ENCODE peak calls at places on chromosomes 11 and 22, in seven cellular contexts. R is epithelial cell of esophagus, F is brain microvascular endothelial cell, T is stomach, M is psoas muscle, Y is GM06990, W is breast epithelium. S is an unnamed sample.

GRCh38 chr22:46661221-46661851 is 41.1 kb downstream of the GRAMD4 start:
- DNase-seq in R (peak), F (peak), T (no peak), M (no peak), Y (no peak), W (no peak), S (peak)

GRCh38 chr11:17076517-17077239 is 789 bp downstream of the RPS13 start:
- DNase-seq in R (peak), F (no peak), T (no peak), M (no peak), Y (no peak), W (no peak), S (no peak)

GRCh38 chr11:75471134-75471943 is 38.3 kb upstream of the KLHL35 start:
- DNase-seq in R (no peak), F (no peak), T (no peak), M (no peak), Y (no peak), W (no peak), S (no peak)

GRCh38 chr22:23204541-23205157 is 24.3 kb downstream of the BCR start:
- DNase-seq in R (no peak), F (no peak), T (peak), M (peak), Y (no peak), W (no peak), S (no peak)

GRCh38 chr11:446886-447285 is 3.2 kb upstream of the PTDSS2 start:
- DNase-seq in R (peak), F (no peak), T (no peak), M (no peak), Y (peak), W (no peak), S (no peak)

GRCh38 chr11:114796954-114797721 is 118.8 kb downstream of the NXPE2 start:
- DNase-seq in R (no peak), F (no peak), T (no peak), M (peak), Y (no peak), W (no peak), S (no peak)

GRCh38 chr11:61730222-61730994 is 22.0 kb upstream of the MYRF start:
- DNase-seq in R (peak), F (no peak), T (no peak), M (no peak), Y (no peak), W (no peak), S (no peak)

GRCh38 chr22:33850724-33851123 is 69.6 kb downstream of the LARGE1 start:
- DNase-seq in R (no peak), F (no peak), T (no peak), M (no peak), Y (no peak), W (no peak), S (no peak)

GRCh38 chr11:1515082-1516060 is 28.8 kb upstream of the MOB2 start:
- DNase-seq in R (peak), F (peak), T (peak), M (peak), Y (peak), W (peak), S (no peak)

GRCh38 chr11:62539238-62539925 is 7.2 kb downstream of the AHNAK start:
- DNase-seq in R (peak), F (peak), T (peak), M (peak), Y (no peak), W (no peak), S (no peak)

GRCh38 chr22:46652081-46652929 is 32.1 kb downstream of the GRAMD4 start:
- DNase-seq in R (no peak), F (peak), T (no peak), M (no peak), Y (no peak), W (no peak), S (no peak)

GRCh38 chr11:70073188-70073817 is 4.8 kb upstream of the ANO1 start:
- DNase-seq in R (no peak), F (no peak), T (no peak), M (no peak), Y (no peak), W (no peak), S (no peak)

GRCh38 chr22:24434472-24435322 is 7.3 kb downstream of the ADORA2A start:
- DNase-seq in R (no peak), F (peak), T (peak), M (no peak), Y (peak), W (no peak), S (no peak)

GRCh38 chr11:102121329-102121728 is 11.1 kb downstream of the YAP1 start:
- DNase-seq in R (no peak), F (no peak), T (no peak), M (no peak), Y (no peak), W (no peak), S (no peak)

GRCh38 chr11:116488836-116489389 is 283.9 kb downstream of the BUD13 start:
- DNase-seq in R (no peak), F (no peak), T (no peak), M (no peak), Y (no peak), W (no peak), S (no peak)

GRCh38 chr11:120031612-120032600 is 106.0 kb downstream of the TRIM29 start:
- DNase-seq in R (no peak), F (no peak), T (no peak), M (no peak), Y (no peak), W (no peak), S (no peak)

GRCh38 chr22:36374603-36375024 is 13.2 kb downstream of the MYH9 start:
- DNase-seq in R (peak), F (no peak), T (peak), M (peak), Y (no peak), W (no peak), S (no peak)

GRCh38 chr11:121274332-121274991 is 18.1 kb upstream of the SC5D start:
- DNase-seq in R (peak), F (no peak), T (no peak), M (no peak), Y (no peak), W (no peak), S (no peak)

GRCh38 chr11:93529707-93530467 is 13.3 kb downstream of the SMCO4 start:
- DNase-seq in R (no peak), F (peak), T (no peak), M (peak), Y (no peak), W (no peak), S (no peak)

GRCh38 chr22:31749636-31750364 is at the start of gene PRR14L:
- DNase-seq in R (peak), F (peak), T (peak), M (peak), Y (peak), W (peak), S (peak)

GRCh38 chr22:18152519-18152918 is 2.5 kb downstream of the USP18 start:
- DNase-seq in R (no peak), F (no peak), T (no peak), M (no peak), Y (no peak), W (no peak), S (no peak)

GRCh38 chr11:8068605-8069221 is 12.3 kb upstream of the TUB start:
- DNase-seq in R (no peak), F (peak), T (no peak), M (peak), Y (no peak), W (no peak), S (peak)
- H3K4me3 ChIP-seq in R (no peak), F (peak), T (no peak), M (no peak), Y (no peak), W (no peak), S (no peak)

GRCh38 chr22:45337536-45337935 is 27.8 kb downstream of the FAM118A start:
- DNase-seq in R (no peak), F (no peak), T (no peak), M (no peak), Y (no peak), W (no peak), S (no peak)

GRCh38 chr22:45335854-45336492 is 26.2 kb downstream of the FAM118A start:
- DNase-seq in R (no peak), F (no peak), T (no peak), M (no peak), Y (no peak), W (no peak), S (peak)

GRCh38 chr22:45338795-45339194 is 29.1 kb downstream of the FAM118A start:
- DNase-seq in R (no peak), F (no peak), T (no peak), M (no peak), Y (no peak), W (no peak), S (no peak)

GRCh38 chr22:45335021-45335818 is 25.5 kb downstream of the FAM118A start:
- DNase-seq in R (peak), F (no peak), T (no peak), M (peak), Y (no peak), W (peak), S (peak)

GRCh38 chr22:45336971-45337431 is 27.3 kb downstream of the FAM118A start:
- DNase-seq in R (no peak), F (no peak), T (peak), M (peak), Y (no peak), W (peak), S (peak)
- H3K4me3 ChIP-seq in R (no peak), F (no peak), T (no peak), M (no peak), Y (no peak), W (no peak), S (peak)

DNA sequence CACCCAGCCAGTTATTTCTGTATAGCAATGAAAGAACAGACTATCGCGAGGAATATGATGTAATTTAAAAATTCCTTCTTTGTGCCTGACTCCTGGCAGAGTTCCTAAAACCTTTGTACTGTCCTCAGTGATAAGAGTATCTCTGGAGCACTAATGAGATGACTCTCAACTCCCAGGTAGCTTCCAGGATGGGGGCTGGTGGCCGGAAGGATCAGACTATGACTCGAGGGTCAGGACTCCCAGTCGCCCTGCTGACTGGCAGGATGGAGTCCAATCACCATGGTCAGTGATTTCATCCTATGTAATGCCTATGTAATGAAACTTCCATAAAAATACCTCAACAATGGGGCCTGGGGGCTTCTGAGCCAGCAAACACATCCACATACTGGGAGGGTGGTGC is 135.1 kb downstream of the SHANK2 start:
- DNase-seq in R (peak), F (no peak), T (no peak), M (no peak), Y (no peak), W (no peak), S (no peak)
- H3K4me3 ChIP-seq in R (no peak), F (no peak), T (no peak), M (no peak), Y (no peak), W (no peak), S (no peak)

GRCh38 chr11:118884613-118885274 is 1.1 kb downstream of the CXCR5 start:
- DNase-seq in R (no peak), F (no peak), T (no peak), M (no peak), Y (no peak), W (no peak), S (no peak)
- H3K4me3 ChIP-seq in R (no peak), F (no peak), T (no peak), M (no peak), Y (peak), W (no peak), S (no peak)

GRCh38 chr11:67371549-67372231 is 1.7 kb downstream of the CLCF1 start:
- DNase-seq in R (peak), F (peak), T (peak), M (peak), Y (peak), W (no peak), S (no peak)
- H3K4me3 ChIP-seq in R (no peak), F (peak), T (peak), M (peak), Y (peak), W (peak), S (no peak)

GRCh38 chr22:49012695-49013094 is 815.0 kb downstream of the BRD1 start:
- DNase-seq in R (no peak), F (no peak), T (no peak), M (no peak), Y (no peak), W (no peak), S (no peak)
- H3K4me3 ChIP-seq in R (no peak), F (no peak), T (no peak), M (no peak), Y (no peak), W (no peak), S (no peak)

GRCh38 chr22:37742374-37743092 is 45.7 kb downstream of the TRIOBP start:
- DNase-seq in R (peak), F (peak), T (peak), M (peak), Y (no peak), W (no peak), S (no peak)
- H3K4me3 ChIP-seq in R (no peak), F (no peak), T (no peak), M (no peak), Y (no peak), W (no peak), S (no peak)

DNA sequence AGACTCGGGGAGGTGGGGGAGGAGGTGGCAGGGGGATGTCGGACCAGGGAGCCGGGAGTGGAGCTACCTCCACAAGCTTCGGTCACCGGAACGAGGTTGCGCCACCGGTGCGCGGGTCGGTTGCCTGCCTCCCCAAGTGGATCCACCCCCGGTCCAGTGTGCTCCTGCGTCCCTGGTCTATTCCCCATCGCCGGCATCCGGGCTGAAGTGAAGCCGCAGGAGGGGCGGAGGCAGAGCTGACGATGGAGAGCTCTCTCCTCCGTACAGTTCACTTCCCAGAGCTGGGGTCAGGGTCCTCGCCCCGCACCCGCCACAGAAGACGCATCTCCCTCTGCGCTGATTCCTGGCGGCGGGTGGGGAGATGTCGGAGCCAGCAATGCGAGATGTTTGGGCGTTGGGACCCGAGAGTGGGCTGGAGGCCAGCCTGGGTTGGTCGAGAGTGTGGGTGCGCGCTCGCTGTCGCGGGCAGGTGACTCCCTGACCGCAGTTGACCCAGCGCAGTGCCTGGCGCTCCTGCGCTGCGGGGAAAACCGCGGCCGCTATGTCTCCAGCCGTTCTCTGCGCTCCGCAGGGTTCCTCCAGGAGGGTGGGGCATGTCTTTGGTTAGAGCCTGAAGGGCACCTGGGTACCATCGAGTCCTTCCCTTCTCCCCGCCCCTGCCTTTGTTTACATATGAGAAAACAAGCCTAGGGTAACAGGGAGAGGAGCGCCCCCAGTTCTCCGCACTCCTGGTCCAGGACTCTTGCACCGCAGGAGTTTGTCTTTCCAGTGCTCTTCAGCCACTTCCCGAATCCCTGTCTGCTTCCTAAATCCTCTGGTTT is 1.7 kb downstream of the C11orf96 start:
- DNase-seq in R (peak), F (peak), T (no peak), M (peak), Y (peak), W (no peak), S (no peak)
- H3K4me3 ChIP-seq in R (no peak), F (peak), T (peak), M (peak), Y (no peak), W (peak), S (peak)

GRCh38 chr22:50548046-50548912 is 2.6 kb downstream of the KLHDC7B start:
- DNase-seq in R (no peak), F (no peak), T (no peak), M (no peak), Y (peak), W (no peak), S (no peak)
- H3K4me3 ChIP-seq in R (no peak), F (no peak), T (peak), M (peak), Y (peak), W (peak), S (no peak)

DNA sequence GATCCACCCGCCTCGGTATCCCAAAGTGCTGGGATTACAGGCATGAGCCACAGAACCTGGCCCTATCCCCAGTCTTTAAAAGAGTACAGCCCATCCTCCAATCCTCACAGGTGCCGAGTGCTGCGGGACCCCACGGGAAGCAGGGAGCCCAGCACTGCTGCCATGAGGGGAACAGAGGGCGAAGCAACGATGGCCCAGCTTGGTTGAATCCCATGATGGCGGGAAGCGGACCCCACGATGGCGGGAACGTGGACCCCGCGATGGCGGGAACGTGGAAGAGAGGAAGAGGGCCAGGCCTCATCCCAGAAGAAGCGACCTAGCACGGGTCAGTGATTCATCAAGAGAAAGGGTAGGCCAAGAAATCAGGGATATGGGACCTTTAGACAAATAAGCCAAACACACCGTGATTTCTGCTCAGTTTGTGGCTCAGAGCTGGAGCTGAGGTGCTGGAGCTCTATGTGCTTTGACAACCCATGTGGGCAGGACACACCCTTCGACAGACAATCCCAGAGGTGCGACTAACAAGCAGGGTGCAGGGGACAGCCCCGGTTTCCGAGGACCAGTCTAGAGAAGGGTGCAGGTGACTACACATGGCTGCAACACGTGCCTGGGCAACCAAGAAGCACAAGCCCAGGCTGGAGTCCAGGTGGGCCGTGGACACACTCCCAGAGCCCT is 30.9 kb downstream of the BRD1 start:
- DNase-seq in R (no peak), F (no peak), T (no peak), M (no peak), Y (no peak), W (no peak), S (no peak)
- H3K4me3 ChIP-seq in R (no peak), F (no peak), T (no peak), M (no peak), Y (no peak), W (no peak), S (no peak)